ENCODE peak calls at places on chromosomes 11 and 22, in five cellular contexts. R is fibroblast of lung; I is lower lobe of right lung; D is CD8-positive, alpha-beta memory T cell; Y is Peyer's patch. J is an unnamed sample.

GRCh38 chr11:98227266-98227665 is 793.5 kb upstream of the CNTN5 start:
- DNase-seq in R (no peak), I (no peak), D (no peak), Y (no peak), J (no peak)

GRCh38 chr11:38924644-38925043 is 2326.6 kb upstream of the RAG2 start:
- DNase-seq in R (no peak), I (no peak), D (no peak), Y (no peak), J (no peak)

GRCh38 chr11:125167954-125168821 is 3.6 kb downstream of the PKNOX2 start:
- DNase-seq in R (peak; percentile 89), I (no peak), D (no peak), Y (no peak), J (no peak)

GRCh38 chr22:37095113-37095512 is 14.4 kb downstream of the TMPRSS6 start:
- DNase-seq in R (no peak), I (no peak), D (no peak), Y (no peak), J (no peak)

GRCh38 chr11:68127791-68128681 is 6.8 kb upstream of the CHKA start:
- DNase-seq in R (peak; percentile 64), I (peak; percentile 83), D (no peak), Y (no peak), J (no peak)

GRCh38 chr22:36873614-36874308 is 13.0 kb downstream of the NCF4 start:
- DNase-seq in R (peak; percentile 53), I (peak; percentile 81), D (no peak), Y (no peak), J (no peak)

GRCh38 chr11:15101072-15101701 is 13.5 kb upstream of the INSC start:
- DNase-seq in R (peak; percentile 83), I (peak; percentile 63), D (peak; percentile 19), Y (peak; percentile 43), J (peak; percentile 87)

GRCh38 chr11:62217191-62217748 is 8.8 kb downstream of the SCGB2A1 start:
- DNase-seq in R (peak; percentile 9), I (no peak), D (no peak), Y (no peak), J (peak; percentile 58)

GRCh38 chr11:62600367-62601113 is 1.1 kb downstream of the MTA2 start:
- DNase-seq in R (no peak), I (no peak), D (no peak), Y (no peak), J (peak; percentile 69)

GRCh38 chr11:2459016-2459725 is 14.4 kb downstream of the KCNQ1 start:
- DNase-seq in R (no peak), I (no peak), D (no peak), Y (peak; percentile 39), J (no peak)

GRCh38 chr11:117010808-117011540 is 87.3 kb downstream of the SIK3 start:
- DNase-seq in R (peak; percentile 85), I (no peak), D (no peak), Y (no peak), J (no peak)

GRCh38 chr11:71248656-71249055 is 3.7 kb downstream of the SHANK2 start:
- DNase-seq in R (no peak), I (no peak), D (no peak), Y (no peak), J (no peak)

GRCh38 chr11:95556011-95556341 is 233.6 kb downstream of the FAM76B start:
- DNase-seq in R (no peak), I (no peak), D (no peak), Y (no peak), J (no peak)

GRCh38 chr22:42317691-42318547 is 47.5 kb upstream of the TCF20 start:
- DNase-seq in R (no peak), I (peak; percentile 71), D (no peak), Y (no peak), J (no peak)

GRCh38 chr11:100676901-100677300 is 10.2 kb upstream of the ARHGAP42 start:
- DNase-seq in R (no peak), I (no peak), D (no peak), Y (no peak), J (no peak)

GRCh38 chr22:37368058-37368457 is 59.2 kb downstream of the ELFN2 start:
- DNase-seq in R (no peak), I (no peak), D (no peak), Y (no peak), J (no peak)

GRCh38 chr22:28594784-28595324 is 84.8 kb downstream of the TTC28 start:
- DNase-seq in R (peak; percentile 86), I (no peak), D (no peak), Y (no peak), J (peak; percentile 79)

GRCh38 chr11:11510939-11511338 is 110.9 kb downstream of the GALNT18 start:
- DNase-seq in R (no peak), I (peak; percentile 57), D (no peak), Y (no peak), J (no peak)

GRCh38 chr11:117930668-117931330 is 1.6 kb upstream of the TMPRSS13 start:
- DNase-seq in R (no peak), I (peak; percentile 24), D (no peak), Y (no peak), J (no peak)

GRCh38 chr11:11937433-11937832 is 71.0 kb downstream of the DKK3 start:
- DNase-seq in R (peak; percentile 23), I (no peak), D (no peak), Y (no peak), J (no peak)

DNA sequence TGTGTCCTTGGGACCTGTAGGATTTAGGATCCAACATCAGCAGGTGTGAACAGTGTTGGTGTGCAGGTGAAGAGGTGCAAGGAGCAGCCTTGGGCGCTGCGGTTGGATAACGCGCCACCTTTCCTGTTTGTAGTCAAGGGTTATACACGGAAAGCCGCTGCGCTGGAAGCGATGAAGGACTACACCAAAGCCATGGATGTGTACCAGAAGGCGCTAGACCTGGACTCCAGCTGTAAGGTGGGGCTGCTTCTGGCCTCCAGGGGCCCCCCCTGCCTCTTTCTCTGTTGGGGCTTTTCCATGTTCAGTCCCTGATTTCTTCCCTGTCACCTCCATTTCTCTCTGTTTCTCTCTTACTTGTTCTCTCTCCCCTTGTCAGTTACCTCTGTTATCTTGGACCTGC is 3.5 kb upstream of the FERMT3 start:
- DNase-seq in R (no peak), I (no peak), D (no peak), Y (no peak), J (no peak)
- H3K36me3 ChIP-seq in R (peaks cover 31% of the 10 kb centered on the region), I (peaks cover 71% of the 10 kb centered on the region), D (peaks cover 39% of the 10 kb centered on the region), Y (peaks cover 63% of the 10 kb centered on the region), J (peaks cover 32% of the 10 kb centered on the region)

GRCh38 chr11:45870706-45871105 is 14.7 kb upstream of the MAPK8IP1 start:
- DNase-seq in R (no peak), I (no peak), D (no peak), Y (no peak), J (no peak)
- H3K36me3 ChIP-seq in R (peaks cover 25% of the 10 kb centered on the region), I (peaks cover 100% of the 10 kb centered on the region), D (peaks cover 69% of the 10 kb centered on the region), Y (peaks cover 97% of the 10 kb centered on the region), J (peaks cover 10% of the 10 kb centered on the region)

GRCh38 chr22:21446827-21447690 is 20.1 kb upstream of the TMEM191C start:
- DNase-seq in R (no peak), I (peak; percentile 35), D (no peak), Y (no peak), J (no peak)

GRCh38 chr22:21446128-21446826 is 20.9 kb upstream of the TMEM191C start:
- DNase-seq in R (no peak), I (peak; percentile 46), D (no peak), Y (no peak), J (no peak)

GRCh38 chr22:21444701-21445436 is 22.3 kb upstream of the TMEM191C start:
- DNase-seq in R (no peak), I (peak; percentile 42), D (no peak), Y (no peak), J (no peak)

GRCh38 chr22:21443735-21444421 is 23.3 kb upstream of the TMEM191C start:
- DNase-seq in R (no peak), I (no peak), D (no peak), Y (no peak), J (no peak)

GRCh38 chr22:21445437-21446127 is 21.6 kb upstream of the TMEM191C start:
- DNase-seq in R (no peak), I (peak; percentile 36), D (no peak), Y (no peak), J (no peak)
- H3K36me3 ChIP-seq in R (peaks cover 14% of the 10 kb centered on the region), I (peaks cover 35% of the 10 kb centered on the region), D (peaks cover 4% of the 10 kb centered on the region), Y (peaks cover 28% of the 10 kb centered on the region), J (no peaks in the 10 kb centered on the region)

DNA sequence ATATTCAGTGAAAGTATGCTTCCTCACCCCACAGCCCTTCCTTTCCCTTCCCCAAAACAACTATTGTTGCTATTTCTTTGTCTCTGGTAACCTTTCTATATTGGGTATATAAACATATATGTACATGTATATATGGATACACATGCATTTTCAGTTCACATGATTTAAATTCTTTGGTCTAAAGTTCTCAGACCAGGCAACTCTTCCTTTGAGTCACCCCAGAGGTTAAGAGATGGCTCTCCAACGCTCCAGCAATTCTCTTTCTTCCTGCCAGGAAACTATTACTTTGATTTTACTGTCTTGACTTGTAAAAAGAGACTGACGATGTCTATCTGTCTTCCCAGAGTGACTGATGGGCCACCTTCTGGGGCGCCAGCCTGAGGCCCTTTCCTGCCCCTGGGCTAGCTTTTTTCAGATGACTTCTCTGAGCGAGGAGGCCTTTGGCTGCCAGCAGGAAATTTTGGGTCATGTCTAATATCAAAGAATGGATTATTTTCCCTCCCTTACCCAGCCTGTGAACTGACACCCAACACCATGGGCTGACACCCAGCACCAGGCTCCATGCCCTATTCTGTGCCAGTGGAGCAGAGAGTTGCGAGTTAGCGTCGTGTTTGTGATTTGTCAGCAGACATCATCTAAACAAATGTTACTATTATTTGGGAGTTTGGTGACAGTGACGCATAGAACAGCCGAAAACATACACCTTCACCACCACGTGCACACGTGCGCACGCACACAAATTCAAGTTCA is 14.4 kb upstream of the ST3GAL4 start:
- DNase-seq in R (no peak), I (no peak), D (no peak), Y (no peak), J (no peak)
- H3K36me3 ChIP-seq in R (peaks cover 5% of the 10 kb centered on the region), I (peaks cover 27% of the 10 kb centered on the region), D (peaks cover 25% of the 10 kb centered on the region), Y (peaks cover 15% of the 10 kb centered on the region), J (no peaks in the 10 kb centered on the region)

GRCh38 chr11:18088974-18089373 is 16.9 kb downstream of the SAAL1 start:
- DNase-seq in R (no peak), I (no peak), D (no peak), Y (no peak), J (no peak)
- H3K36me3 ChIP-seq in R (peaks cover 2% of the 10 kb centered on the region), I (peaks cover 94% of the 10 kb centered on the region), D (peaks cover 26% of the 10 kb centered on the region), Y (peaks cover 81% of the 10 kb centered on the region), J (peaks cover 63% of the 10 kb centered on the region)

DNA sequence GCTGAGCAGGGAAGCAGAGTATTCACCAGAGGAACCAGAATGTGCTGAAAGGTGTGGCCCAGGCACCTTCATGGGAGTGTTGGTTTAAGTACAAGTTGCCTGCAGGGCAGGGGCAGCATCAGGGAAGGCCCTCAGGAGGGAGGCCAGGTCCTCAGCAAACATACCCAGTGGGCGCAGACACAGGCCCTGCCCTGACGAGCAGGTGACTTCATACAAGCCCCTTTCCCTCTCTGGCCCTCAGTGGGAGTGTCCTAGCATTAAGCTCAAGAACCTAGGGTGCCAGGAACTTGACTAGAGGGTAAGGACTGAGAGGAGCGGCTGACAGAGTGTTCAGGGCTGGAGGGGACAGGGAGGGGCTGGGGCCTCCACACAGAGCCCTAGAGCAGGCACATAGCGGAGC is 7.5 kb upstream of the CASTOR1 start:
- DNase-seq in R (no peak), I (no peak), D (no peak), Y (no peak), J (no peak)
- H3K36me3 ChIP-seq in R (peaks cover 24% of the 10 kb centered on the region), I (peaks cover 95% of the 10 kb centered on the region), D (peaks cover 61% of the 10 kb centered on the region), Y (peaks cover 95% of the 10 kb centered on the region), J (no peaks in the 10 kb centered on the region)

DNA sequence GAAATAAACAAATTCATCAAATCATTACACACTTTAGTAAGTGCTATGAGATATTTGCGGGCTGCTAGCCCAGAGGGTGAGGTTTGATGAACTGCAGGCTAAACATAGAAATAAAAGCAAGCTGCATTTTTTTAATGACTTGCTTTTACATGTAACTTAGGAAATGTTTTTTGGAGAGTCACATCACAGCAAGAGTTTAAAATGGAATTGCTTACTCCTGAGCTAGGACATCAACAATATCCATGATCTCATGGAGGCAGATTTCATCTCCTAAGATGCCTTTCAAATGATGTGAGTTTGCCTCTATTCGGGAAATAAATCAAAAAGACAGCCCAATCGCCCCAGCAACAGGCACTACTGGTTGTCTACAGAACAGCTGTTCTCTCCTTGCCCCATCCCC is 73.4 kb upstream of the CD44 start:
- DNase-seq in R (peak; percentile 29), I (no peak), D (no peak), Y (no peak), J (no peak)
- H3K36me3 ChIP-seq in R (no peaks in the 10 kb centered on the region), I (no peaks in the 10 kb centered on the region), D (no peaks in the 10 kb centered on the region), Y (no peaks in the 10 kb centered on the region), J (no peaks in the 10 kb centered on the region)